ENCODE peak calls at places on chromosomes 7 and 10, in four cellular contexts. I, S, A and N are unnamed samples.

GRCh38 chr10:112802411-112803060 is 147.5 kb upstream of the TCF7L2 start:
- DNase-seq in I (no peak), S (no peak), A (no peak), N (no peak)

GRCh38 chr10:36612436-36612835 is 513.0 kb upstream of the ANKRD30A start:
- DNase-seq in I (no peak), S (no peak), A (no peak), N (no peak)

GRCh38 chr7:54773472-54774399 is 14.7 kb upstream of the SEC61G start:
- DNase-seq in I (peak), S (peak), A (peak), N (peak)

GRCh38 chr10:79243211-79244067 is 103.8 kb upstream of the PPIF start:
- DNase-seq in I (peak), S (no peak), A (peak), N (peak)

GRCh38 chr10:31129261-31129660 is 97.6 kb upstream of the ZNF438 start:
- DNase-seq in I (no peak), S (peak), A (no peak), N (no peak)

GRCh38 chr10:76114556-76114955 is 683.1 kb downstream of the LRMDA start:
- DNase-seq in I (no peak), S (no peak), A (no peak), N (no peak)

GRCh38 chr10:115129752-115130151 is 36.6 kb downstream of the ATRNL1 start:
- DNase-seq in I (no peak), S (no peak), A (no peak), N (no peak)

GRCh38 chr10:938954-939678 is 7.6 kb upstream of the LARP4B start:
- DNase-seq in I (no peak), S (no peak), A (no peak), N (no peak)

GRCh38 chr7:64098-64521 is 128.3 kb upstream of the FAM20C start:
- DNase-seq in I (no peak), S (no peak), A (peak), N (no peak)

GRCh38 chr7:13742126-13742525 is 247.3 kb downstream of the ETV1 start:
- DNase-seq in I (no peak), S (no peak), A (no peak), N (no peak)

GRCh38 chr7:22195402-22195801 is 161.6 kb downstream of the RAPGEF5 start:
- DNase-seq in I (no peak), S (no peak), A (no peak), N (no peak)

GRCh38 chr10:43689618-43689954 is 40.9 kb upstream of the ZNF32 start:
- DNase-seq in I (peak), S (no peak), A (peak), N (no peak)

GRCh38 chr7:17626215-17626614 is 314.1 kb downstream of the SNX13 start:
- DNase-seq in I (no peak), S (no peak), A (no peak), N (no peak)

GRCh38 chr10:2870654-2871053 is 196.7 kb upstream of the PFKP start:
- DNase-seq in I (no peak), S (no peak), A (no peak), N (no peak)

GRCh38 chr10:71845410-71846406 is 5.3 kb downstream of the PSAP start:
- DNase-seq in I (no peak), S (no peak), A (no peak), N (no peak)

GRCh38 chr7:143126146-143126545 is 5.7 kb upstream of the PIP start:
- DNase-seq in I (no peak), S (no peak), A (no peak), N (no peak)

GRCh38 chr10:130452096-130452495 is 315.9 kb downstream of the GLRX3 start:
- DNase-seq in I (no peak), S (no peak), A (no peak), N (no peak)

GRCh38 chr7:35570926-35571325 is 124.0 kb downstream of the HERPUD2 start:
- DNase-seq in I (no peak), S (no peak), A (no peak), N (no peak)

GRCh38 chr10:6350609-6351008 is 147.9 kb downstream of the PFKFB3 start:
- DNase-seq in I (no peak), S (no peak), A (no peak), N (no peak)

GRCh38 chr10:94088926-94089381 is 95.2 kb downstream of the PLCE1 start:
- DNase-seq in I (no peak), S (no peak), A (no peak), N (no peak)

GRCh38 chr10:133264455-133264854 is 12.2 kb downstream of the ADAM8 start:
- DNase-seq in I (no peak), S (no peak), A (no peak), N (no peak)

GRCh38 chr10:71431216-71431944 is 34.7 kb downstream of the CDH23 start:
- DNase-seq in I (no peak), S (no peak), A (no peak), N (no peak)

GRCh38 chr7:82057476-82057875 is 287.6 kb upstream of the HGF start:
- DNase-seq in I (no peak), S (no peak), A (no peak), N (no peak)

GRCh38 chr10:6607778-6608177 is 27.7 kb upstream of the PRKCQ start:
- DNase-seq in I (no peak), S (no peak), A (no peak), N (no peak)

GRCh38 chr10:33720161-33720560 is 385.7 kb upstream of the NRP1 start:
- DNase-seq in I (no peak), S (no peak), A (no peak), N (no peak)

GRCh38 chr10:79234391-79235318 is 112.6 kb upstream of the PPIF start:
- DNase-seq in I (no peak), S (no peak), A (no peak), N (no peak)

GRCh38 chr7:29255839-29256782 is 61.5 kb downstream of the CHN2 start:
- DNase-seq in I (no peak), S (no peak), A (no peak), N (no peak)

GRCh38 chr10:79215531-79215930 is 131.7 kb upstream of the PPIF start:
- DNase-seq in I (no peak), S (no peak), A (no peak), N (no peak)

GRCh38 chr7:1679326-1679965 is 9.4 kb downstream of the ELFN1 start:
- DNase-seq in I (no peak), S (no peak), A (peak), N (no peak)

GRCh38 chr7:125061776-125062397 is 132.3 kb upstream of the POT1 start:
- DNase-seq in I (no peak), S (no peak), A (no peak), N (no peak)

GRCh38 chr7:157474685-157475084 is 137.9 kb downstream of the DNAJB6 start:
- DNase-seq in I (no peak), S (no peak), A (no peak), N (no peak)

GRCh38 chr10:72449842-72450495 is 95.2 kb upstream of the DNAJB12 start:
- DNase-seq in I (no peak), S (no peak), A (no peak), N (no peak)

GRCh38 chr7:36653011-36653670 is 71.2 kb downstream of the AOAH start:
- DNase-seq in I (no peak), S (no peak), A (no peak), N (no peak)

GRCh38 chr7:132932321-132933075 is 149.4 kb downstream of the CHCHD3 start:
- DNase-seq in I (no peak), S (no peak), A (no peak), N (no peak)

GRCh38 chr10:133021963-133022783 is 65.6 kb upstream of the ADGRA1 start:
- DNase-seq in I (no peak), S (no peak), A (no peak), N (no peak)

GRCh38 chr10:49175587-49176309 is 12.4 kb downstream of the TMEM273 start:
- DNase-seq in I (no peak), S (no peak), A (no peak), N (no peak)

GRCh38 chr7:132609906-132610520 is 33.7 kb upstream of the PLXNA4 start:
- DNase-seq in I (no peak), S (no peak), A (no peak), N (no peak)

GRCh38 chr7:125934965-125935364 is 1005.3 kb upstream of the POT1 start:
- DNase-seq in I (no peak), S (no peak), A (no peak), N (no peak)

GRCh38 chr7:149873968-149874643 is at the start of gene ATP6V0E2:
- DNase-seq in I (no peak), S (no peak), A (no peak), N (no peak)